ENCODE peak calls at places on chromosomes 3 and 15, in eight cellular contexts. One of them, this sample, is unnamed.

GRCh38 chr3:133330043-133330442 is 69.8 kb upstream of the BFSP2 start:
- DNase-seq in hepatocyte: no peak
- DNase-seq in right atrium auricular region: no peak
- DNase-seq in A549: no peak
- DNase-seq in fibroblast of mammary gland: no peak
- DNase-seq in right cardiac atrium: no peak
- DNase-seq in astrocyte: no peak
- DNase-seq in MG63: no peak
- DNase-seq in this sample: no peak

GRCh38 chr3:79027593-79027992 is 740.2 kb downstream of the ROBO1 start:
- DNase-seq in hepatocyte: no peak
- DNase-seq in right atrium auricular region: no peak
- DNase-seq in A549: no peak
- DNase-seq in fibroblast of mammary gland: no peak
- DNase-seq in right cardiac atrium: no peak
- DNase-seq in astrocyte: no peak
- DNase-seq in MG63: no peak
- DNase-seq in this sample: no peak

GRCh38 chr3:105904683-105905320 is 36.0 kb upstream of the CBLB start:
- DNase-seq in hepatocyte: no peak
- DNase-seq in right atrium auricular region: no peak
- DNase-seq in A549: no peak
- DNase-seq in fibroblast of mammary gland: peak
- DNase-seq in right cardiac atrium: no peak
- DNase-seq in astrocyte: peak
- DNase-seq in MG63: peak
- DNase-seq in this sample: no peak

GRCh38 chr3:94001191-94001590 is 21.2 kb downstream of the ARL13B start:
- DNase-seq in hepatocyte: no peak
- DNase-seq in right atrium auricular region: no peak
- DNase-seq in A549: no peak
- DNase-seq in fibroblast of mammary gland: no peak
- DNase-seq in right cardiac atrium: no peak
- DNase-seq in astrocyte: no peak
- DNase-seq in MG63: no peak
- DNase-seq in this sample: no peak

GRCh38 chr15:40909662-40910625 is 15.7 kb downstream of the VPS18 start:
- DNase-seq in hepatocyte: no peak
- DNase-seq in right atrium auricular region: no peak
- DNase-seq in A549: no peak
- DNase-seq in fibroblast of mammary gland: no peak
- DNase-seq in right cardiac atrium: peak
- DNase-seq in astrocyte: no peak
- DNase-seq in MG63: peak
- DNase-seq in this sample: no peak

GRCh38 chr3:107431048-107431297 is 53.7 kb downstream of the CCDC54 start:
- DNase-seq in hepatocyte: no peak
- DNase-seq in right atrium auricular region: peak
- DNase-seq in A549: no peak
- DNase-seq in fibroblast of mammary gland: no peak
- DNase-seq in right cardiac atrium: no peak
- DNase-seq in astrocyte: no peak
- DNase-seq in MG63: no peak
- DNase-seq in this sample: no peak

GRCh38 chr15:91456921-91457320 is 356.9 kb downstream of the SV2B start:
- DNase-seq in hepatocyte: no peak
- DNase-seq in right atrium auricular region: no peak
- DNase-seq in A549: no peak
- DNase-seq in fibroblast of mammary gland: peak
- DNase-seq in right cardiac atrium: no peak
- DNase-seq in astrocyte: peak
- DNase-seq in MG63: no peak
- DNase-seq in this sample: no peak

GRCh38 chr3:156377266-156377665 is 177.7 kb downstream of the SSR3 start:
- DNase-seq in hepatocyte: no peak
- DNase-seq in right atrium auricular region: no peak
- DNase-seq in A549: no peak
- DNase-seq in fibroblast of mammary gland: no peak
- DNase-seq in right cardiac atrium: no peak
- DNase-seq in astrocyte: no peak
- DNase-seq in MG63: no peak
- DNase-seq in this sample: no peak

GRCh38 chr3:23055733-23056376 is 147.3 kb upstream of the UBE2E2 start:
- DNase-seq in hepatocyte: no peak
- DNase-seq in right atrium auricular region: no peak
- DNase-seq in A549: no peak
- DNase-seq in fibroblast of mammary gland: peak
- DNase-seq in right cardiac atrium: no peak
- DNase-seq in astrocyte: peak
- DNase-seq in MG63: no peak
- DNase-seq in this sample: peak

GRCh38 chr3:150235799-150236198 is 172.3 kb upstream of the TSC22D2 start:
- DNase-seq in hepatocyte: no peak
- DNase-seq in right atrium auricular region: no peak
- DNase-seq in A549: no peak
- DNase-seq in fibroblast of mammary gland: peak
- DNase-seq in right cardiac atrium: no peak
- DNase-seq in astrocyte: peak
- DNase-seq in MG63: peak
- DNase-seq in this sample: no peak

GRCh38 chr3:153311531-153311930 is 149.5 kb downstream of the RAP2B start:
- DNase-seq in hepatocyte: no peak
- DNase-seq in right atrium auricular region: no peak
- DNase-seq in A549: no peak
- DNase-seq in fibroblast of mammary gland: no peak
- DNase-seq in right cardiac atrium: no peak
- DNase-seq in astrocyte: peak
- DNase-seq in MG63: no peak
- DNase-seq in this sample: no peak

GRCh38 chr3:66763294-66763693 is 234.8 kb upstream of the KBTBD8 start:
- DNase-seq in hepatocyte: no peak
- DNase-seq in right atrium auricular region: no peak
- DNase-seq in A549: no peak
- DNase-seq in fibroblast of mammary gland: peak
- DNase-seq in right cardiac atrium: no peak
- DNase-seq in astrocyte: peak
- DNase-seq in MG63: peak
- DNase-seq in this sample: no peak

GRCh38 chr3:45737222-45737621 is 48.0 kb downstream of the SACM1L start:
- DNase-seq in hepatocyte: no peak
- DNase-seq in right atrium auricular region: no peak
- DNase-seq in A549: no peak
- DNase-seq in fibroblast of mammary gland: no peak
- DNase-seq in right cardiac atrium: no peak
- DNase-seq in astrocyte: no peak
- DNase-seq in MG63: no peak
- DNase-seq in this sample: no peak

GRCh38 chr3:112394008-112394616 is 61.2 kb downstream of the CD200 start:
- DNase-seq in hepatocyte: no peak
- DNase-seq in right atrium auricular region: no peak
- DNase-seq in A549: no peak
- DNase-seq in fibroblast of mammary gland: peak
- DNase-seq in right cardiac atrium: peak
- DNase-seq in astrocyte: peak
- DNase-seq in MG63: no peak
- DNase-seq in this sample: no peak

GRCh38 chr3:150830094-150830681 is 67.2 kb upstream of the SIAH2 start:
- DNase-seq in hepatocyte: peak
- DNase-seq in right atrium auricular region: no peak
- DNase-seq in A549: peak
- DNase-seq in fibroblast of mammary gland: no peak
- DNase-seq in right cardiac atrium: no peak
- DNase-seq in astrocyte: no peak
- DNase-seq in MG63: no peak
- DNase-seq in this sample: no peak

GRCh38 chr15:80640546-80641121 is 54.5 kb upstream of the ABHD17C start:
- DNase-seq in hepatocyte: no peak
- DNase-seq in right atrium auricular region: no peak
- DNase-seq in A549: no peak
- DNase-seq in fibroblast of mammary gland: peak
- DNase-seq in right cardiac atrium: no peak
- DNase-seq in astrocyte: no peak
- DNase-seq in MG63: no peak
- DNase-seq in this sample: no peak

GRCh38 chr3:69085543-69086132 is 901 bp downstream of the ARL6IP5 start:
- DNase-seq in hepatocyte: peak
- DNase-seq in right atrium auricular region: no peak
- DNase-seq in A549: no peak
- DNase-seq in fibroblast of mammary gland: peak
- DNase-seq in right cardiac atrium: peak
- DNase-seq in astrocyte: no peak
- DNase-seq in MG63: peak
- DNase-seq in this sample: no peak

GRCh38 chr3:45689787-45690145 is 570 bp downstream of the SACM1L start:
- DNase-seq in hepatocyte: no peak
- DNase-seq in right atrium auricular region: no peak
- DNase-seq in A549: no peak
- DNase-seq in fibroblast of mammary gland: no peak
- DNase-seq in right cardiac atrium: no peak
- DNase-seq in astrocyte: no peak
- DNase-seq in MG63: no peak
- DNase-seq in this sample: no peak

GRCh38 chr3:20488101-20488500 is 302.1 kb upstream of the SGO1 start:
- DNase-seq in hepatocyte: no peak
- DNase-seq in right atrium auricular region: no peak
- DNase-seq in A549: no peak
- DNase-seq in fibroblast of mammary gland: no peak
- DNase-seq in right cardiac atrium: no peak
- DNase-seq in astrocyte: peak
- DNase-seq in MG63: no peak
- DNase-seq in this sample: no peak

GRCh38 chr15:50218291-50218690 is 36.3 kb downstream of the SLC27A2 start:
- DNase-seq in hepatocyte: no peak
- DNase-seq in right atrium auricular region: no peak
- DNase-seq in A549: no peak
- DNase-seq in fibroblast of mammary gland: no peak
- DNase-seq in right cardiac atrium: no peak
- DNase-seq in astrocyte: no peak
- DNase-seq in MG63: no peak
- DNase-seq in this sample: no peak

GRCh38 chr3:37668831-37669610 is 192.7 kb upstream of the CTDSPL start:
- DNase-seq in hepatocyte: no peak
- DNase-seq in right atrium auricular region: no peak
- DNase-seq in A549: no peak
- DNase-seq in fibroblast of mammary gland: no peak
- DNase-seq in right cardiac atrium: peak
- DNase-seq in astrocyte: no peak
- DNase-seq in MG63: no peak
- DNase-seq in this sample: no peak

GRCh38 chr15:76180321-76180720 is 120.5 kb downstream of the TMEM266 start:
- DNase-seq in hepatocyte: no peak
- DNase-seq in right atrium auricular region: no peak
- DNase-seq in A549: no peak
- DNase-seq in fibroblast of mammary gland: no peak
- DNase-seq in right cardiac atrium: no peak
- DNase-seq in astrocyte: no peak
- DNase-seq in MG63: no peak
- DNase-seq in this sample: no peak

GRCh38 chr15:76179023-76179422 is 119.2 kb downstream of the TMEM266 start:
- DNase-seq in hepatocyte: no peak
- DNase-seq in right atrium auricular region: no peak
- DNase-seq in A549: no peak
- DNase-seq in fibroblast of mammary gland: no peak
- DNase-seq in right cardiac atrium: no peak
- DNase-seq in astrocyte: no peak
- DNase-seq in MG63: no peak
- DNase-seq in this sample: no peak

GRCh38 chr15:76184640-76185020 is 124.8 kb downstream of the TMEM266 start:
- DNase-seq in hepatocyte: no peak
- DNase-seq in right atrium auricular region: no peak
- DNase-seq in A549: no peak
- DNase-seq in fibroblast of mammary gland: no peak
- DNase-seq in right cardiac atrium: no peak
- DNase-seq in astrocyte: no peak
- DNase-seq in MG63: no peak
- DNase-seq in this sample: no peak

GRCh38 chr15:76183906-76184639 is 124.3 kb downstream of the TMEM266 start:
- DNase-seq in hepatocyte: no peak
- DNase-seq in right atrium auricular region: no peak
- DNase-seq in A549: no peak
- DNase-seq in fibroblast of mammary gland: no peak
- DNase-seq in right cardiac atrium: no peak
- DNase-seq in astrocyte: no peak
- DNase-seq in MG63: no peak
- DNase-seq in this sample: no peak

GRCh38 chr15:76181705-76182107 is 121.9 kb downstream of the TMEM266 start:
- DNase-seq in hepatocyte: no peak
- DNase-seq in right atrium auricular region: no peak
- DNase-seq in A549: no peak
- DNase-seq in fibroblast of mammary gland: no peak
- DNase-seq in right cardiac atrium: no peak
- DNase-seq in astrocyte: no peak
- DNase-seq in MG63: no peak
- DNase-seq in this sample: no peak
- H3K4me3 ChIP-seq in hepatocyte: no peak
- H3K4me3 ChIP-seq in right atrium auricular region: no peak
- H3K4me3 ChIP-seq in A549: no peak
- H3K4me3 ChIP-seq in fibroblast of mammary gland: no peak
- H3K4me3 ChIP-seq in right cardiac atrium: no peak
- H3K4me3 ChIP-seq in astrocyte: no peak
- H3K4me3 ChIP-seq in MG63: no peak
- H3K4me3 ChIP-seq in this sample: no peak

GRCh38 chr15:59299919-59300617 is 72.6 kb downstream of the MYO1E start:
- DNase-seq in hepatocyte: peak
- DNase-seq in right atrium auricular region: peak
- DNase-seq in A549: peak
- DNase-seq in fibroblast of mammary gland: peak
- DNase-seq in right cardiac atrium: peak
- DNase-seq in astrocyte: peak
- DNase-seq in MG63: peak
- DNase-seq in this sample: peak
- H3K4me3 ChIP-seq in hepatocyte: no peak
- H3K4me3 ChIP-seq in right atrium auricular region: no peak
- H3K4me3 ChIP-seq in A549: peak
- H3K4me3 ChIP-seq in fibroblast of mammary gland: no peak
- H3K4me3 ChIP-seq in right cardiac atrium: no peak
- H3K4me3 ChIP-seq in astrocyte: no peak
- H3K4me3 ChIP-seq in MG63: peak
- H3K4me3 ChIP-seq in this sample: no peak

GRCh38 chr3:129560931-129561594 is 18.1 kb downstream of the H1-8 start:
- DNase-seq in hepatocyte: peak
- DNase-seq in right atrium auricular region: peak
- DNase-seq in A549: no peak
- DNase-seq in fibroblast of mammary gland: peak
- DNase-seq in right cardiac atrium: peak
- DNase-seq in astrocyte: peak
- DNase-seq in MG63: peak
- DNase-seq in this sample: no peak
- H3K4me3 ChIP-seq in hepatocyte: no peak
- H3K4me3 ChIP-seq in right atrium auricular region: no peak
- H3K4me3 ChIP-seq in A549: no peak
- H3K4me3 ChIP-seq in fibroblast of mammary gland: peak
- H3K4me3 ChIP-seq in right cardiac atrium: no peak
- H3K4me3 ChIP-seq in astrocyte: no peak
- H3K4me3 ChIP-seq in MG63: no peak
- H3K4me3 ChIP-seq in this sample: no peak

DNA sequence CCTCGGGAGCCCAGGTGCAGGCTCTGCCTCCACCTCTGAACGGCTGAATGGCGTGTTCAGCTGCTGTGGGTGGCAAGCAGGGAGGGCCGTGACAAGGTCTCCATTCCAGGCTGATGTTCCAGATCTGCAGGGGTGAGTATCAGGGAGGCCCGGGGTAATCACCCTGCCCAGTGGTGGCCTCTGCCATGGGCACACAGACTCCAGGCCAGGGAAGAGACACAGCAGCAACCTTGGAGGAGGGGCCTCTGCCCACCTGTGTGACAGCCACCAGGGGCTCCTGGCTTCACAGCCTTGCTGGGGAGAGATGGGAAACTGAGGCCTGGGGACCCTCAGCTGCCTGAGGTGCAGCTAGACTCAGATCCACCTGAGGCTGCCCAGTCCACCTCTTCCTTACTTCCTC is 25.6 kb upstream of the ACAD9 start:
- DNase-seq in hepatocyte: no peak
- DNase-seq in right atrium auricular region: no peak
- DNase-seq in A549: no peak
- DNase-seq in fibroblast of mammary gland: no peak
- DNase-seq in right cardiac atrium: no peak
- DNase-seq in astrocyte: no peak
- DNase-seq in MG63: no peak
- DNase-seq in this sample: no peak
- H3K4me3 ChIP-seq in hepatocyte: no peak
- H3K4me3 ChIP-seq in right atrium auricular region: no peak
- H3K4me3 ChIP-seq in A549: no peak
- H3K4me3 ChIP-seq in fibroblast of mammary gland: no peak
- H3K4me3 ChIP-seq in right cardiac atrium: no peak
- H3K4me3 ChIP-seq in astrocyte: no peak
- H3K4me3 ChIP-seq in MG63: no peak
- H3K4me3 ChIP-seq in this sample: no peak

This sample was measured in Jurkat, Clone E6-1.